ENCODE peak calls at places on chromosomes 3 and 15, in eight cellular contexts. One of them, this sample, is unnamed.

GRCh38 chr3:147341727-147342126 is 64.6 kb downstream of the ZIC4 start:
- DNase-seq in LHCN-M2: no peak
- DNase-seq in epithelial cell of esophagus: no peak
- DNase-seq in OCI-LY7: no peak
- DNase-seq in activated CD4-positive, alpha-beta T cell treated with anti-CD3 and anti-CD28 coated beads for 4 hours: no peak
- DNase-seq in RWPE1: no peak
- DNase-seq in T-cell: no peak
- DNase-seq in astrocyte of the spinal cord: no peak
- DNase-seq in this sample: no peak

GRCh38 chr3:11774296-11774877 is 72.3 kb downstream of the TAMM41 start:
- DNase-seq in RWPE1: peak
- DNase-seq in activated CD4-positive, alpha-beta T cell treated with anti-CD3 and anti-CD28 coated beads for 4 hours: no peak
- DNase-seq in OCI-LY7: peak
- DNase-seq in LHCN-M2: peak
- DNase-seq in astrocyte of the spinal cord: peak
- DNase-seq in T-cell: no peak
- DNase-seq in epithelial cell of esophagus: peak
- DNase-seq in this sample: peak

GRCh38 chr3:139020868-139021234 is at the start of gene PRR23B:
- DNase-seq in astrocyte of the spinal cord: no peak
- DNase-seq in RWPE1: no peak
- DNase-seq in epithelial cell of esophagus: no peak
- DNase-seq in T-cell: no peak
- DNase-seq in activated CD4-positive, alpha-beta T cell treated with anti-CD3 and anti-CD28 coated beads for 4 hours: no peak
- DNase-seq in LHCN-M2: no peak
- DNase-seq in OCI-LY7: peak
- DNase-seq in this sample: no peak

GRCh38 chr3:126474498-126475410 is 937 bp downstream of the ZXDC start:
- DNase-seq in LHCN-M2: peak
- DNase-seq in RWPE1: no peak
- DNase-seq in astrocyte of the spinal cord: peak
- DNase-seq in epithelial cell of esophagus: peak
- DNase-seq in OCI-LY7: peak
- DNase-seq in activated CD4-positive, alpha-beta T cell treated with anti-CD3 and anti-CD28 coated beads for 4 hours: peak
- DNase-seq in T-cell: no peak
- DNase-seq in this sample: peak

GRCh38 chr15:101043011-101043410 is 123.9 kb downstream of the LRRK1 start:
- DNase-seq in activated CD4-positive, alpha-beta T cell treated with anti-CD3 and anti-CD28 coated beads for 4 hours: no peak
- DNase-seq in RWPE1: no peak
- DNase-seq in OCI-LY7: no peak
- DNase-seq in T-cell: no peak
- DNase-seq in LHCN-M2: no peak
- DNase-seq in astrocyte of the spinal cord: no peak
- DNase-seq in epithelial cell of esophagus: no peak
- DNase-seq in this sample: no peak

GRCh38 chr3:193052294-193052693 is 134.6 kb upstream of the MB21D2 start:
- DNase-seq in RWPE1: no peak
- DNase-seq in LHCN-M2: no peak
- DNase-seq in OCI-LY7: no peak
- DNase-seq in T-cell: no peak
- DNase-seq in activated CD4-positive, alpha-beta T cell treated with anti-CD3 and anti-CD28 coated beads for 4 hours: no peak
- DNase-seq in astrocyte of the spinal cord: no peak
- DNase-seq in epithelial cell of esophagus: no peak
- DNase-seq in this sample: no peak

GRCh38 chr15:42344763-42345162 is 14.5 kb upstream of the CAPN3 start:
- DNase-seq in astrocyte of the spinal cord: peak
- DNase-seq in OCI-LY7: no peak
- DNase-seq in epithelial cell of esophagus: peak
- DNase-seq in activated CD4-positive, alpha-beta T cell treated with anti-CD3 and anti-CD28 coated beads for 4 hours: no peak
- DNase-seq in LHCN-M2: peak
- DNase-seq in RWPE1: no peak
- DNase-seq in T-cell: no peak
- DNase-seq in this sample: peak

GRCh38 chr3:115111632-115112031 is 35.5 kb downstream of the ZBTB20 start:
- DNase-seq in astrocyte of the spinal cord: no peak
- DNase-seq in T-cell: no peak
- DNase-seq in LHCN-M2: peak
- DNase-seq in OCI-LY7: no peak
- DNase-seq in RWPE1: no peak
- DNase-seq in activated CD4-positive, alpha-beta T cell treated with anti-CD3 and anti-CD28 coated beads for 4 hours: no peak
- DNase-seq in epithelial cell of esophagus: no peak
- DNase-seq in this sample: no peak

GRCh38 chr3:157438371-157438735 is 1.7 kb downstream of the PTX3 start:
- DNase-seq in T-cell: no peak
- DNase-seq in epithelial cell of esophagus: no peak
- DNase-seq in LHCN-M2: peak
- DNase-seq in OCI-LY7: no peak
- DNase-seq in astrocyte of the spinal cord: no peak
- DNase-seq in RWPE1: no peak
- DNase-seq in activated CD4-positive, alpha-beta T cell treated with anti-CD3 and anti-CD28 coated beads for 4 hours: no peak
- DNase-seq in this sample: peak

GRCh38 chr3:61352300-61352699 is 101.0 kb upstream of the FHIT start:
- DNase-seq in activated CD4-positive, alpha-beta T cell treated with anti-CD3 and anti-CD28 coated beads for 4 hours: no peak
- DNase-seq in LHCN-M2: no peak
- DNase-seq in astrocyte of the spinal cord: no peak
- DNase-seq in OCI-LY7: no peak
- DNase-seq in RWPE1: no peak
- DNase-seq in T-cell: no peak
- DNase-seq in epithelial cell of esophagus: no peak
- DNase-seq in this sample: no peak